ENCODE peak calls at places on chromosomes 4 and X, in four cellular contexts. O, P, K and A are unnamed samples.

GRCh38 chr4:55378617-55379467 is 16.9 kb upstream of the TMEM165 start:
- DNase-seq in O (no peak), P (no peak), K (no peak), A (no peak)

GRCh38 chrX:125205084-125205917 is 114.4 kb upstream of the TEX13C start:
- DNase-seq in O (no peak), P (peak; percentile 17), K (peak; percentile 76), A (no peak)

GRCh38 chrX:135543924-135544323 is 23.5 kb downstream of the INTS6L start:
- DNase-seq in O (no peak), P (peak; percentile 37), K (no peak), A (no peak)

GRCh38 chrX:41408576-41408975 is 38.6 kb upstream of the NYX start:
- DNase-seq in O (no peak), P (no peak), K (no peak), A (no peak)

GRCh38 chr4:109574931-109575804 is 15.1 kb downstream of the MCUB start:
- DNase-seq in O (no peak), P (no peak), K (peak; percentile 38), A (no peak)

GRCh38 chrX:16606142-16606720 is 43.7 kb upstream of the S100G start:
- DNase-seq in O (no peak), P (no peak), K (no peak), A (no peak)

GRCh38 chrX:97471071-97471470 is 587.4 kb downstream of the RPA4 start:
- DNase-seq in O (no peak), P (peak; percentile 0), K (no peak), A (no peak)

GRCh38 chrX:70324326-70324725 is 34.4 kb downstream of the KIF4A start:
- DNase-seq in O (peak; percentile 44), P (no peak), K (no peak), A (no peak)

GRCh38 chrX:152632445-152633097 is 5.1 kb upstream of the GABRQ start:
- DNase-seq in O (peak; percentile 24), P (peak; percentile 16), K (peak; percentile 28), A (no peak)

GRCh38 chr4:134276476-134276875 is 74.9 kb upstream of the PABPC4L start:
- DNase-seq in O (no peak), P (no peak), K (no peak), A (no peak)

GRCh38 chrX:9775930-9776329 is 10.3 kb upstream of the GPR143 start:
- DNase-seq in O (no peak), P (peak; percentile 20), K (no peak), A (no peak)

GRCh38 chr4:107645604-107646003 is 74.4 kb downstream of the PAPSS1 start:
- DNase-seq in O (no peak), P (no peak), K (no peak), A (no peak)

GRCh38 chr4:70705146-70705855 is 16.5 kb upstream of the RUFY3 start:
- DNase-seq in O (peak; percentile 46), P (peak; percentile 80), K (peak; percentile 33), A (no peak)

GRCh38 chrX:54540289-54540688 is 10.3 kb downstream of the GNL3L start:
- DNase-seq in O (peak; percentile 72), P (no peak), K (no peak), A (no peak)

GRCh38 chrX:69396916-69397315 is 107.2 kb upstream of the NALF2 start:
- DNase-seq in O (no peak), P (no peak), K (no peak), A (no peak)

GRCh38 chr4:151753056-151753455 is 7.8 kb downstream of the GATB start:
- DNase-seq in O (peak; percentile 38), P (no peak), K (no peak), A (no peak)

GRCh38 chr4:180827610-180828009 is 1415.6 kb upstream of the TENM3 start:
- DNase-seq in O (peak; percentile 67), P (no peak), K (no peak), A (no peak)

GRCh38 chr4:184748251-184748652 is 14.4 kb upstream of the CENPU start:
- DNase-seq in O (no peak), P (no peak), K (no peak), A (no peak)

GRCh38 chr4:186104895-186105720 is 604 bp downstream of the FAM149A start:
- DNase-seq in O (no peak), P (no peak), K (no peak), A (no peak)

GRCh38 chr4:142091085-142091513 is 454.7 kb downstream of the IL15 start:
- DNase-seq in O (peak; percentile 97), P (no peak), K (no peak), A (no peak)

GRCh38 chr4:122346036-122346435 is 32.8 kb upstream of the ADAD1 start:
- DNase-seq in O (peak; percentile 52), P (no peak), K (no peak), A (no peak)

GRCh38 chr4:178577933-178578332 is 1135.7 kb upstream of the AGA start:
- DNase-seq in O (no peak), P (peak; percentile 1), K (no peak), A (no peak)

GRCh38 chrX:103608305-103608963 is 671 bp downstream of the TCEAL3 start:
- DNase-seq in O (no peak), P (peak; percentile 1), K (no peak), A (no peak)

GRCh38 chr4:86359944-86360478 is at the start of gene MAPK10:
- DNase-seq in O (peak; percentile 88), P (peak; percentile 96), K (peak; percentile 85), A (peak; percentile 36)